ENCODE peak calls at places on chromosomes 4 and X, in five cellular contexts. Y is HepG2, R is PC-9, E is GM23248, S is fibroblast of lung. F is an unnamed sample.

GRCh38 chrX:154310991-154311541 is 15.5 kb downstream of the TKTL1 start:
- DNase-seq in Y (no peak), R (no peak), E (no peak), S (no peak), F (no peak)

GRCh38 chr4:70591955-70592582 is at the start of gene AMBN:
- DNase-seq in Y (no peak), R (no peak), E (no peak), S (no peak), F (no peak)

GRCh38 chrX:132025085-132025484 is 2.0 kb downstream of the STK26 start:
- DNase-seq in Y (peak), R (no peak), E (no peak), S (no peak), F (no peak)

GRCh38 chrX:47177079-47177478 is 16.6 kb upstream of the UBA1 start:
- DNase-seq in Y (no peak), R (no peak), E (no peak), S (no peak), F (no peak)

GRCh38 chr4:152850377-152850776 is 70.6 kb downstream of the ARFIP1 start:
- DNase-seq in Y (peak), R (peak), E (peak), S (peak), F (peak)

GRCh38 chr4:150065740-150066139 is 12.5 kb upstream of the DCLK2 start:
- DNase-seq in Y (no peak), R (no peak), E (no peak), S (no peak), F (no peak)

GRCh38 chrX:97332963-97333362 is 449.3 kb downstream of the RPA4 start:
- DNase-seq in Y (no peak), R (no peak), E (peak), S (no peak), F (peak)

GRCh38 chr4:157898836-157899605 is 273.8 kb downstream of the GASK1B start:
- DNase-seq in Y (no peak), R (no peak), E (no peak), S (no peak), F (peak)

GRCh38 chr4:94533405-94534223 is 81.9 kb downstream of the PDLIM5 start:
- DNase-seq in Y (no peak), R (no peak), E (no peak), S (no peak), F (no peak)

GRCh38 chr4:155952546-155952945 is 1.1 kb downstream of the CTSO start:
- DNase-seq in Y (no peak), R (no peak), E (peak), S (peak), F (no peak)

GRCh38 chr4:152500308-152500707 is 35.6 kb downstream of the FBXW7 start:
- DNase-seq in Y (no peak), R (no peak), E (no peak), S (no peak), F (no peak)

GRCh38 chrX:102765217-102765616 is 44.7 kb downstream of the GPRASP3 start:
- DNase-seq in Y (no peak), R (no peak), E (peak), S (peak), F (peak)

GRCh38 chr4:67152976-67153375 is 392.3 kb downstream of the CENPC start:
- DNase-seq in Y (no peak), R (no peak), E (no peak), S (no peak), F (no peak)

DNA sequence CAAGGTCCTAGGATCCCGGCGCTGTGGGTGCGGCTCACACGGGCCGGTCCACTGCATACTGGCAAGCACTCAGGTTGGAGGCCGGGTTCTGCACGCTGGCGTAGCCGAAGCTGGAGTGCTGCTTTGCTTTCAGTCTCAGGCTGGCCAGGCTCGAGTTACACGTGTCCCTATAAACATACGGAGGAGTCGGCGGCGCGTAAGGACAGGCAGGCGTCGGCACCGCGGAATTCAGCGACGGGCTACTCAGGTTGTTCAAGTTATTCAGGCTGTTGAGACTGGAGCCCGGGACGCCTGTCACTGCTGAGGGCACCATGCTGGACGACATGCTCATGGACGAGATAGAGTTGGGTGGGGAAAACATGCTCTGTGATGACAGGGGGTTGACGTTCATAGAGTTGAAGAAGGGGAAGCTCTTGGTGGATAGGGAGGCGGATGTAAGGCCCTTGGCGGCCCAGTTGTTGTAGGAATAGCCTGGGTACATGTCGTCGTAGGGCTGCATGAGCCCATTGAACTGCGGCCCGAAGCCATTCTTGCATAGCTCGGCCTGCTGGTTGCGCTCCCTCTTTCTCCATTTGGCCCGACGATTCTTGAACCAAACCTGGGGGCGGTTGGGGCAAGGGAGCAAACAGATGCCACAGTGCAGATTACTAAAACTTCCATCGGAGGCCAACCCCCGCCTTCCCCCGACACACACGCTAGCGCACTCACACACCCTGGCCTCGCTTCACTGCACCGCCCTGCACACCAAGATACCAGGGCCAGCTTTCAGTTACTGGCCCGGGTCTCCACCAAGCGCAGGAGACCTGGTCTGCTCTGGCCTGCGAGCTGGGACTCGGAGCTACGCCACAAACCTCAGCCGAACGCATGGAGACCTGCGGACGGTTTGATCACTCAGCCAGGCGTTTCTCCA is 4.5 kb downstream of the PITX2 start:
- DNase-seq in Y (no peak), R (no peak), E (no peak), S (no peak), F (no peak)
- TF ChIP-seq EZH2 in Y (no peak), R (no peak), E (no peak), S (peak), F (peak)

GRCh38 chr4:110636231-110636676 is 13.4 kb upstream of the PITX2 start:
- DNase-seq in Y (no peak), R (no peak), E (no peak), S (no peak), F (no peak)
- TF ChIP-seq EZH2 in Y (no peak), R (no peak), E (no peak), S (peak), F (no peak)

DNA sequence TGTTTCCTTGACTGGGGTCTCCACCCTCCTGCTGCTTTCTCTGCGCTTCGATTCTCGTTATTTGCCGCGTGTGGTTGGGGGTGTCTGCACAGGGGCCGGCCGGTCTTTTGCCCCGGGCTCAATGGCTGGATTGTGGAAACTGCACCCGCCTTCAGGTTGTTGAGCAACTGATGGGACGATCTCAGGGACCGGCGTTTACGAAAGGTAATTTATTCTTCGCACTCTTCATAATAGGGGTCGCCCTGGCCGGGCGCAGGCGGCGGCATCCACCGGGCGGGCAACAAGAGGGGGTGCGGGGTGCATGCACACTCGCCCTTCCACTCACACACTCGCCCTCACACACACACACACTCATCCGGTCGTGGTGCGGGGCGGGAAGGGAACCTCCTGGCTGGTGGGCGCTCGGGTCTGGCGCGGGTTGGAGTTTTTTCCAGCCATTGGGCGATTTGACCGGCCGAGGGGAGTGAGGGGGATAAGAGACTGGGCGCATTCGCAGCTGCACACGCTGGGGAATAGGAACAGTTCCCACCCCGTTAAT is 1.5 kb downstream of the ADGRL3 start:
- DNase-seq in Y (no peak), R (no peak), E (no peak), S (peak), F (no peak)
- TF ChIP-seq EZH2 in Y (no peak), R (no peak), E (peak), S (peak), F (no peak)

DNA sequence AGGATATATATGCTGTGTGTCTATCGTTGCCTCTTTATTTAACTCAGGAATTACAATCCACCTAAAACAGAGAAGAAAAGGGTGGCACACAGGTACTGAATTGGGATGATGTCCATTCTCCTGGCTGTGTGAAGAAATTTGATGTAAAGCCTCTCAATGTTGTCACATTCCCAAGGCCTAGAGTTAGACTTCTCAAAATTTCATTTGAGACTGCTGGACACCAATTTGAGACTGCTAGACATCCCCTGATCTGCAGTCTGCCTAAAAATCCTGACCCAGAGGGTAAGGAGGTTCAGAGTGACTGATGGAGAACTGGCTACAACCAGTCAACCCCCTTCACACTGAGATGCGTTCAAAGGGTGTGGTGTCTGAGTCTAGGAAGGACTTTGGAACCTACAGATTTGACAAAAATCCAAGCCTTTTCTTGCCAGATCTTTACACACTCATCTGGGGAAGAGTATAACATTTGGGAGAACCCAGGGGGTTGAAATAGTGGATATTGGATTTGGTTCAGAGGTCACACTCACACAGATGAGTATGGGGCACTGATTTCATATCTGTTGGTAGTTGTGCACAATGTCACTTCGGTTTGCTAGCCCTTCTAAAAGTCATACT is 4.9 kb upstream of the PRDM8 start:
- DNase-seq in Y (no peak), R (no peak), E (no peak), S (no peak), F (no peak)
- TF ChIP-seq EZH2 in Y (no peak), R (no peak), E (no peak), S (no peak), F (no peak)

GRCh38 chr4:4853921-4854648 is 5.4 kb upstream of the MSX1 start:
- DNase-seq in Y (no peak), R (no peak), E (no peak), S (no peak), F (no peak)
- TF ChIP-seq EZH2 in Y (no peak), R (no peak), E (no peak), S (peak), F (no peak)

DNA sequence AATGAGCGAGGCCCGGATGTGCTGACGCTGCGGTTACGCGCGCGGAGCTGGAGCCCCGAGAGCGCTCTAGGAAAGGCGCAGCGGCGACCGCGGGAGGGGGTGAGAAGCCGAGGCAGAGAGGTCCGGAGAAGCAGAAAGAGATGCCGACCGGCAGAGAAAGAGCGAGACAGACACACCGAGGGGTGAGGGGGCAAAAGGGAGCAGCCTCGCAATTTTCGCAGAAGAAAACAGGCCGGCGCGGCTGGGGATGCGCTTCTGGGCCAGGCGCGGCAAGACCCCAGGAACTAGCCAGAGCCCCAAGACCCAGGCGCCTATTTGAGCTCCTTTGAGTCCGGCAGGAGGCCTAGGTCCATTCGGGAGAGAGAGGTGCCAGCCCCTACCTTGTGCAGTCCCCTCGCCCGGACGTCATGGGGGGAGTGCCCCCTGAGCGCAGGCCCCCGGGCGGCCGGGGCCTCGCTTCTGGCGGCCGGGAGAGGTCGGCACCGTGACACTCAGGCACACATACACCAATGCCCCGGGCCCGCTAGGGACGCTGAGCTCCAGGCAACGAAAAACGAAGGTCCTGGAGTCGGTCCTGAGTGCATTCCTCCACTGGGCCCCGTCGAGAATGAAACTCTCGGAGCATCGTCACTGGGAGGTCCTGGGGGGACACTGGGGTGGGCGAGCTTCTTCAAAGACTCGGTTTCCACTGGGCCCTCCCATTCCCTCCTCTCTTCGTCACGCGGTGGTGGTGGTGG is 13.3 kb downstream of the HMX1 start:
- DNase-seq in Y (no peak), R (no peak), E (no peak), S (no peak), F (no peak)
- TF ChIP-seq EZH2 in Y (no peak), R (no peak), E (no peak), S (no peak), F (no peak)

GRCh38 chr4:88284378-88285234 is at the start of gene PPM1K:
- DNase-seq in Y (peak), R (peak), E (peak), S (peak), F (peak)
- TF ChIP-seq EZH2 in Y (no peak), R (no peak), E (no peak), S (no peak), F (no peak)

DNA sequence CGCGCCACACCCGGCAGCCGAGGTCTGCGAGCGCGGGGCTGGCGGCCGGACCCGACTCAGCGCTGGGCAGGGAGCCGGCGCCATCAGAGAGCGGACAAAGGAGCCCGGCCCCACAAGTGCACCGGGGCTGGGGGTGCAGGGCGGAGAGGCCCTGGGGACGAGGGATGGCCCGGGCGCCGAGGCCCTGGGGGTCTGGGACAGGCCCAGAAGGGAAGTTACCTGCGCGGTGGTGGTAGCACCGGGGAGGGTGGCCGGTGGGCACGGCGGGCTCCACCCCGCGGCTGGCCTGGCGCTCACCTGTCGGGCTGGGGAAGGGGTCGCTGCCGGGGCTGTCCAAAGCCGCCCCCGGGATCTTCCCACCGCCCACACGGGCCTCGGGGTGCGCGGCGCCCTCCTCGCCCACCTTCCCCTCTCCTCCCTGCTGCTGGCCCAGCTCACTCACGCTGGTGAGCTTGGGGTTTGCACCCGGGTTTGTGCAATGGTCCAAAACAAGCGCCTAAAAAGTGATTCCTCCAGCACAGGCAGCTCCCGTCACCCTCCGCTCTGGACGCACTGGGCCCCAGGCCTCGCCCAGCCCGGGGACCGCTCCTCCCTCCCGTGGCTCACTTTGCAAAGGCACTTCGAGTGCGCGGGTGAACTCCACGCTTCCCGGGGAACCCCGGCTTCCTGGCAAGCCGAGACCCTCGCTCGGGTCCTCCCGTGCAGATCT is at the start of gene CTPS2:
- DNase-seq in Y (peak), R (peak), E (peak), S (peak), F (peak)
- TF ChIP-seq EZH2 in Y (no peak), R (no peak), E (no peak), S (no peak), F (peak)

DNA sequence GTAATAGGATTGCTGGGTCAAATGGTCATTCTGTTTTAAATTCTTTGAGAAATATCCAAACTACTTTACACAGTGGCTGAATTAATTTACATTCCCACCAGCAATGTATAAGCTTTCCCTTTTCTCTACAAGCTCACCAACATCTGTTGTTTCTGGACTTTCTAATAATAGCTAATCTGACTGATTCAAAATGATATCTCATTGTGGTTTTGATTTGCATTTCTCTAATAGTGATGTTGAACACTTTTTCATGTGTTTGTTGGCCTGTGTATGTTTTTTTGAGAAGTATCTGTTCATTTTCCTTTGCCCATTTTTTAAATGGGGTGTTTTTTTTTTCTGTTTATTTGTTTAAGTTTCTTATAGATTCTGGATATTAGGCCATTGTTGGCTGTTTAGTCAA is 659.0 kb upstream of the GNPDA2 start:
- DNase-seq in Y (no peak), R (no peak), E (no peak), S (no peak), F (no peak)
- TF ChIP-seq EZH2 in Y (no peak), R (no peak), E (no peak), S (no peak), F (no peak)